ENCODE peak calls at places on chromosomes 1 and 21, in nine cellular contexts. S, T, U, M, D, V, I, B and A are unnamed samples.
A peak's percentile ranks its signal among the peaks of the same experiment; 100 is the strongest.

GRCh38 chr21:31658053-31658452 is 1.4 kb upstream of the SOD1 start:
- DNase-seq in S (no peak), U (no peak), T (no peak), D (no peak), I (no peak), M (no peak), B (no peak), V (no peak), A (no peak)

GRCh38 chr1:185426761-185427698 is 110.0 kb upstream of the IVNS1ABP start:
- DNase-seq in I (no peak), B (no peak), U (no peak), D (no peak), V (no peak), M (no peak), T (no peak), S (no peak), A (no peak)

GRCh38 chr1:214327519-214327918 is 46.6 kb downstream of the SMYD2 start:
- DNase-seq in V (no peak), T (peak; percentile 65), I (no peak), U (no peak), M (no peak), B (no peak), S (no peak), D (no peak), A (no peak)

GRCh38 chr1:6208723-6209660 is 3.1 kb downstream of the RNF207 start:
- DNase-seq in B (peak; percentile 18), D (peak; percentile 82), S (no peak), I (no peak), V (no peak), M (peak; percentile 54), U (no peak), T (peak; percentile 80), A (no peak)

GRCh38 chr1:25245809-25246599 is 1.2 kb downstream of the RSRP1 start:
- DNase-seq in I (peak; percentile 40), V (no peak), S (no peak), B (peak; percentile 70), T (peak; percentile 16), D (peak; percentile 48), U (no peak), M (no peak), A (peak; percentile 25)

GRCh38 chr1:92065042-92065441 is 10.2 kb downstream of the SETSIP start:
- DNase-seq in D (no peak), I (no peak), S (no peak), U (peak; percentile 10), M (no peak), V (no peak), T (no peak), B (peak; percentile 24), A (peak; percentile 18)

GRCh38 chr1:38308780-38309179 is 262.2 kb upstream of the POU3F1 start:
- DNase-seq in B (no peak), V (no peak), M (no peak), U (no peak), I (no peak), S (no peak), T (no peak), D (no peak), A (no peak)

GRCh38 chr1:88791192-88791591 is 100.2 kb downstream of the GTF2B start:
- DNase-seq in V (no peak), U (no peak), D (no peak), B (no peak), T (no peak), S (no peak), M (no peak), I (no peak), A (no peak)

GRCh38 chr1:116415200-116415698 is 42.2 kb downstream of the ATP1A1 start:
- DNase-seq in B (no peak), D (no peak), M (no peak), S (no peak), U (no peak), T (no peak), V (no peak), I (no peak), A (no peak)

GRCh38 chr1:68231627-68232303 is 558 bp downstream of the WLS start:
- DNase-seq in B (peak; percentile 65), U (peak; percentile 13), V (peak; percentile 32), S (no peak), M (peak; percentile 23), T (peak; percentile 44), I (peak; percentile 75), D (peak; percentile 84), A (peak; percentile 28)

GRCh38 chr1:203422656-203423055 is 53.0 kb upstream of the PRELP start:
- DNase-seq in S (no peak), B (peak; percentile 18), V (no peak), D (no peak), T (no peak), M (no peak), I (no peak), U (no peak), A (no peak)

GRCh38 chr1:39183503-39184353 is 20.8 kb upstream of the MACF1 start:
- DNase-seq in M (peak; percentile 35), B (peak; percentile 90), S (peak; percentile 68), D (no peak), V (peak; percentile 81), I (peak; percentile 93), T (peak; percentile 76), U (no peak), A (no peak)

GRCh38 chr1:44412591-44412990 is 7.5 kb downstream of the RNF220 start:
- DNase-seq in B (no peak), M (no peak), T (no peak), I (no peak), D (no peak), U (no peak), V (no peak), S (no peak), A (no peak)

GRCh38 chr21:27885296-27885711 is 918.4 kb upstream of the ADAMTS5 start:
- DNase-seq in T (no peak), V (peak; percentile 42), M (no peak), S (no peak), D (no peak), I (no peak), B (no peak), U (no peak), A (no peak)

GRCh38 chr1:97247196-97247595 is 525.6 kb downstream of the PTBP2 start:
- DNase-seq in T (no peak), M (no peak), V (no peak), U (no peak), I (no peak), S (no peak), D (no peak), B (no peak), A (no peak)

GRCh38 chr1:82485591-82486369 is 685.0 kb downstream of the ADGRL2 start:
- DNase-seq in I (peak; percentile 76), B (no peak), M (no peak), S (no peak), T (no peak), U (no peak), V (no peak), D (no peak), A (no peak)

GRCh38 chr1:15146142-15146541 is 7.4 kb upstream of the TMEM51 start:
- DNase-seq in B (no peak), S (no peak), M (no peak), I (no peak), T (no peak), V (no peak), D (no peak), U (no peak), A (no peak)

GRCh38 chr1:109539676-109540075 is at the start of gene GPR61:
- DNase-seq in T (no peak), V (no peak), U (no peak), D (no peak), S (no peak), B (no peak), I (no peak), M (no peak), A (peak; percentile 87)

GRCh38 chr1:5001466-5001865 is 347.1 kb downstream of the AJAP1 start:
- DNase-seq in S (no peak), I (no peak), D (no peak), B (peak; percentile 2), V (no peak), U (no peak), T (no peak), M (peak; percentile 46), A (no peak)

GRCh38 chr1:178539291-178539690 is 26.4 kb downstream of the TEX35 start:
- DNase-seq in U (no peak), B (no peak), I (no peak), M (no peak), T (no peak), D (no peak), V (no peak), S (no peak), A (peak; percentile 94)